ENCODE peak calls at places on chromosome 11, in six cellular contexts. Q is aorta, K is ovary, J is fibroblast of the aortic adventitia, S is astrocyte of the spinal cord, R is cardiac fibroblast. T is an unnamed sample.
A peak's percentile ranks its signal among the peaks of the same experiment; 100 is the strongest.

GRCh38 chr11:70834984-70835560 is 417.3 kb downstream of the SHANK2 start:
- DNase-seq in Q (no peak), K (no peak), J (no peak), S (no peak), R (no peak), T (no peak)

GRCh38 chr11:12523180-12523924 is 146.0 kb downstream of the PARVA start:
- DNase-seq in Q (no peak), K (no peak), J (no peak), S (no peak), R (no peak), T (no peak)

GRCh38 chr11:131724436-131724995 is 354.1 kb downstream of the NTM start:
- DNase-seq in Q (no peak), K (no peak), J (no peak), S (no peak), R (no peak), T (no peak)

GRCh38 chr11:111414267-111414931 is 35.3 kb upstream of the POU2AF1 start:
- DNase-seq in Q (no peak), K (no peak), J (no peak), S (no peak), R (no peak), T (no peak)

GRCh38 chr11:3091081-3091845 is 34.0 kb upstream of the CARS1 start:
- DNase-seq in Q (peak; percentile 68), K (no peak), J (no peak), S (no peak), R (no peak), T (no peak)

GRCh38 chr11:64970731-64971151 is 1.2 kb downstream of the MAJIN start:
- DNase-seq in Q (no peak), K (no peak), J (no peak), S (no peak), R (no peak), T (no peak)

GRCh38 chr11:30984442-30984816 is 385.1 kb downstream of the DCDC1 start:
- DNase-seq in Q (no peak), K (no peak), J (peak; percentile 52), S (peak; percentile 28), R (peak; percentile 77), T (no peak)

GRCh38 chr11:126430581-126431320 is 75.3 kb downstream of the ST3GAL4 start:
- DNase-seq in Q (no peak), K (no peak), J (no peak), S (no peak), R (no peak), T (no peak)

GRCh38 chr11:73327812-73328364 is 19.8 kb downstream of the ARHGEF17 start:
- DNase-seq in Q (no peak), K (no peak), J (no peak), S (no peak), R (no peak), T (no peak)

GRCh38 chr11:63854696-63855095 is 15.8 kb downstream of the MARK2 start:
- DNase-seq in Q (no peak), K (no peak), J (no peak), S (no peak), R (no peak), T (no peak)

GRCh38 chr11:83921447-83922192 is 635.5 kb upstream of the CCDC90B start:
- DNase-seq in Q (no peak), K (no peak), J (no peak), S (no peak), R (no peak), T (no peak)

GRCh38 chr11:104968856-104969776 is 742 bp upstream of the CASP4 start:
- DNase-seq in Q (peak; percentile 71), K (peak; percentile 51), J (peak; percentile 59), S (no peak), R (peak; percentile 64), T (peak; percentile 26)

GRCh38 chr11:45320366-45320765 is 34.2 kb upstream of the SYT13 start:
- DNase-seq in Q (no peak), K (no peak), J (no peak), S (no peak), R (no peak), T (no peak)

GRCh38 chr11:119338946-119339580 is 1.6 kb downstream of the C1QTNF5 start:
- DNase-seq in Q (peak; percentile 51), K (no peak), J (no peak), S (no peak), R (no peak), T (no peak)

GRCh38 chr11:84901986-84902385 is 725.2 kb downstream of the DLG2 start:
- DNase-seq in Q (no peak), K (no peak), J (peak; percentile 73), S (peak; percentile 71), R (peak; percentile 59), T (no peak)

GRCh38 chr11:71269603-71270511 is 17.5 kb upstream of the SHANK2 start:
- DNase-seq in Q (no peak), K (no peak), J (no peak), S (peak; percentile 16), R (no peak), T (peak; percentile 28)

GRCh38 chr11:31826530-31827438 is 15.7 kb upstream of the PAX6 start:
- DNase-seq in Q (no peak), K (no peak), J (no peak), S (no peak), R (no peak), T (no peak)

GRCh38 chr11:134579709-134580634 is 167.9 kb upstream of the B3GAT1 start:
- DNase-seq in Q (no peak), K (no peak), J (no peak), S (no peak), R (no peak), T (no peak)

GRCh38 chr11:2446590-2447252 is 1.9 kb downstream of the KCNQ1 start:
- DNase-seq in Q (peak; percentile 64), K (no peak), J (no peak), S (no peak), R (no peak), T (peak; percentile 53)

GRCh38 chr11:116422976-116423375 is 349.8 kb downstream of the BUD13 start:
- DNase-seq in Q (no peak), K (no peak), J (no peak), S (no peak), R (no peak), T (no peak)

GRCh38 chr11:75182652-75183051 is 31.7 kb downstream of the SLCO2B1 start:
- DNase-seq in Q (peak; percentile 40), K (no peak), J (no peak), S (no peak), R (no peak), T (no peak)

DNA sequence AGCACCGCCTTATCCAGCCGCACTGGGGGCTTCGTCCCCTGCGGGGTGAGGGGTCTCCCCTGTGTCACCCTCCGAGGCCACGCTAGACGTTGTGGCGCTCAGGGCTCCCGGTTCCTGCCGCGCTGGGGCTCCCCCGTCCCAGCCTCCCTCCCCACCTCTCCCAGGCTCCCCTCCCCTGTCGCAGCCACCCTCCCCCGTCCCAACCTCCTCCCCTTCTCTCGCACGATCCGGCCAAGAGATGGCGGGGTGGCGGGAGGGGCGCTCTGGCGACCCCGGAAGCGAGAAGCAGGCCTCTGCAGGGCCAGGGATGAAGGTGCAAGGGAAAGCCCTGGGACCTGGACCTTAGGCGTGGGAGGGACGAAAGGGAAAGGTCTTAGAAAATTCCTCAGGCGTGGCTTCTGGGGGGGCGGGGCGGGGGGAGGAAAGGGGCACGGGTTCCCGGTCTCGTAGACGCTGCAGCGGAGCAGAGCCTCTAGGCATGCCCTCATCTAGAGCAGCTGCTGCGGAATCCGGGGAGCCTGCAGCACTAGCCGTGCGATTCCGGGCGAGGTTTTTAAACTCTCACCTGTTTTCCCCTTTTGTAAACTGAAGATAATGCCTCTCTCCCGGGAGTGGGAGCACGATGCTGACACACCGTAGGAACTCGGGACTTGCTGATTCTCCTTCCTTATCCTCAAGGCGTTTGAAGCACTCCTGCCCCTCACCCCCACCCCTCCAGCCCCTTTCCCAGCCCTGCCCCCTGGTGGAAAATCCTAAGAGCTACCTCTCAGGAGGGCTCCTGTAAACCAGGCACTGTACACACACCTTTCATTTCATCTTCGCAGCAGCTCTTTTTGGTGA is 14.4 kb downstream of the KCNJ5 start:
- DNase-seq in Q (peak; percentile 74), K (peak; percentile 63), J (no peak), S (peak; percentile 17), R (peak; percentile 37), T (no peak)
- H3K4me3 ChIP-seq in Q (peak overlapping the region; percentile 97), K (peak overlapping the region; percentile 55), J (peak overlapping the region; percentile 68), S (peak overlapping the region; percentile 49), R (peak overlapping the region; percentile 55), T (peak overlapping the region; percentile 24)

GRCh38 chr11:86143429-86144030 is 74.6 kb upstream of the PICALM start:
- DNase-seq in Q (peak; percentile 60), K (no peak), J (no peak), S (no peak), R (no peak), T (no peak)
- H3K4me3 ChIP-seq in Q (no peak overlapping the region), K (no peak overlapping the region), J (no peak overlapping the region), S (no peak overlapping the region), R (no peak overlapping the region), T (no peak overlapping the region)

GRCh38 chr11:117817213-117818035 is 7.1 kb downstream of the FXYD2 start:
- DNase-seq in Q (peak; percentile 89), K (peak; percentile 91), J (peak; percentile 78), S (peak; percentile 77), R (peak; percentile 80), T (peak; percentile 78)
- H3K4me3 ChIP-seq in Q (no peak overlapping the region), K (no peak overlapping the region), J (no peak overlapping the region), S (no peak overlapping the region), R (no peak overlapping the region), T (no peak overlapping the region)

GRCh38 chr11:117826832-117827231 is 2.3 kb upstream of the FXYD2 start:
- DNase-seq in Q (no peak), K (no peak), J (no peak), S (no peak), R (no peak), T (no peak)

GRCh38 chr11:117826360-117826635 is 1.8 kb upstream of the FXYD2 start:
- DNase-seq in Q (no peak), K (no peak), J (no peak), S (no peak), R (no peak), T (no peak)

GRCh38 chr11:117828641-117829368 is 4.3 kb upstream of the FXYD2 start:
- DNase-seq in Q (peak; percentile 79), K (peak; percentile 69), J (peak; percentile 23), S (peak; percentile 84), R (peak; percentile 51), T (no peak)

GRCh38 chr11:117829369-117829725 is 4.8 kb upstream of the FXYD2 start:
- DNase-seq in Q (no peak), K (peak; percentile 44), J (no peak), S (no peak), R (no peak), T (peak; percentile 41)

GRCh38 chr11:117827521-117828511 is 3.3 kb upstream of the FXYD2 start:
- DNase-seq in Q (peak; percentile 38), K (peak; percentile 38), J (no peak), S (no peak), R (no peak), T (no peak)
- H3K4me3 ChIP-seq in Q (no peak overlapping the region), K (no peak overlapping the region), J (no peak overlapping the region), S (no peak overlapping the region), R (no peak overlapping the region), T (no peak overlapping the region)

T was measured in right lobe of liver.